ENCODE peak calls at places on chromosomes 13 and 19, in six cellular contexts. J, O, W, F, K and E are unnamed samples.

GRCh38 chr19:33432408-33433170 is 59.1 kb downstream of the CEBPG start:
- DNase-seq in J (no peak), O (no peak), W (no peak), F (no peak), K (no peak), E (no peak)

GRCh38 chr19:14459703-14460102 is 15.5 kb downstream of the PTGER1 start:
- DNase-seq in J (no peak), O (no peak), W (no peak), F (no peak), K (no peak), E (no peak)

GRCh38 chr19:4985551-4985991 is 16.7 kb downstream of the KDM4B start:
- DNase-seq in J (no peak), O (no peak), W (no peak), F (no peak), K (no peak), E (no peak)

GRCh38 chr13:43072394-43072793 is 49.0 kb downstream of the DNAJC15 start:
- DNase-seq in J (peak), O (peak), W (no peak), F (no peak), K (peak), E (no peak)

GRCh38 chr13:87954116-87954515 is 282.9 kb downstream of the SLITRK5 start:
- DNase-seq in J (peak), O (no peak), W (no peak), F (no peak), K (no peak), E (no peak)

GRCh38 chr13:25171517-25172302 is at the start of gene AMER2:
- DNase-seq in J (peak), O (peak), W (no peak), F (peak), K (peak), E (no peak)

GRCh38 chr19:44308011-44308410 is 3.2 kb upstream of the ZNF235 start:
- DNase-seq in J (peak), O (no peak), W (no peak), F (no peak), K (peak), E (no peak)

GRCh38 chr13:39269411-39269810 is 231.2 kb downstream of the NHLRC3 start:
- DNase-seq in J (no peak), O (no peak), W (no peak), F (peak), K (no peak), E (no peak)

GRCh38 chr13:19818223-19818842 is 35.6 kb upstream of the PSPC1 start:
- DNase-seq in J (peak), O (peak), W (peak), F (peak), K (no peak), E (no peak)

GRCh38 chr13:31807090-31807541 is 67.8 kb downstream of the RXFP2 start:
- DNase-seq in J (peak), O (no peak), W (peak), F (peak), K (peak), E (no peak)

GRCh38 chr13:108267338-108267737 is 2.2 kb upstream of the TNFSF13B start:
- DNase-seq in J (no peak), O (no peak), W (no peak), F (no peak), K (no peak), E (no peak)

GRCh38 chr19:18023596-18024212 is 15.7 kb downstream of the ARRDC2 start:
- DNase-seq in J (peak), O (peak), W (peak), F (peak), K (peak), E (no peak)
- H3K4me3 ChIP-seq in J (no peak), O (no peak), W (no peak), F (no peak), K (no peak), E (no peak)

GRCh38 chr19:918152-918437 is 962 bp downstream of the KISS1R start:
- DNase-seq in J (no peak), O (no peak), W (no peak), F (no peak), K (no peak), E (no peak)
- H3K4me3 ChIP-seq in J (no peak), O (no peak), W (no peak), F (no peak), K (no peak), E (peak)

DNA sequence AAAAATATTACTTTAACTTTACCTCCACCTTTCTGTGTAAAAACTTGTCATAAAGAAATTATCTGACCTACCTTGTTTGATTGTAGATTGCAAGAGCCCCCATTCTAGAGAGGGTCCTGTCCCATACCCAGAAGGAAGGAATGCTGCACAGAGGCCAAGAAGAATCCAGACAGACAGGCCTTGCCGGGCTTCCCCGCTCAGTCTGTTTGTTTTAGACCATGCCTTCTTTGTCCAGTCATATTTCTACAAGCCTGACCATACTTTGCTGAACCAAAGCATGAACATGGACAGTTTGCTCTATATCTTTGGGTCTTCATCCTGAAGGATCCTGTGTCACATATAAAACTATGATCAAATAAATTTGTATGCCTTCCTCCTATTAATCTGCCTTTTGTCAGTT is 95.8 kb upstream of the MYCBP2 start:
- DNase-seq in J (no peak), O (no peak), W (no peak), F (no peak), K (no peak), E (no peak)
- H3K4me3 ChIP-seq in J (no peak), O (no peak), W (no peak), F (no peak), K (no peak), E (no peak)

GRCh38 chr13:40589285-40590109 is 76.9 kb downstream of the FOXO1 start:
- DNase-seq in J (peak), O (no peak), W (no peak), F (peak), K (peak), E (no peak)

GRCh38 chr13:40592035-40592434 is 74.4 kb downstream of the FOXO1 start:
- DNase-seq in J (no peak), O (no peak), W (no peak), F (no peak), K (no peak), E (no peak)

GRCh38 chr13:40591091-40591490 is 75.3 kb downstream of the FOXO1 start:
- DNase-seq in J (no peak), O (no peak), W (no peak), F (no peak), K (no peak), E (no peak)

GRCh38 chr13:40588101-40588500 is 78.3 kb downstream of the FOXO1 start:
- DNase-seq in J (no peak), O (no peak), W (no peak), F (no peak), K (no peak), E (no peak)

DNA sequence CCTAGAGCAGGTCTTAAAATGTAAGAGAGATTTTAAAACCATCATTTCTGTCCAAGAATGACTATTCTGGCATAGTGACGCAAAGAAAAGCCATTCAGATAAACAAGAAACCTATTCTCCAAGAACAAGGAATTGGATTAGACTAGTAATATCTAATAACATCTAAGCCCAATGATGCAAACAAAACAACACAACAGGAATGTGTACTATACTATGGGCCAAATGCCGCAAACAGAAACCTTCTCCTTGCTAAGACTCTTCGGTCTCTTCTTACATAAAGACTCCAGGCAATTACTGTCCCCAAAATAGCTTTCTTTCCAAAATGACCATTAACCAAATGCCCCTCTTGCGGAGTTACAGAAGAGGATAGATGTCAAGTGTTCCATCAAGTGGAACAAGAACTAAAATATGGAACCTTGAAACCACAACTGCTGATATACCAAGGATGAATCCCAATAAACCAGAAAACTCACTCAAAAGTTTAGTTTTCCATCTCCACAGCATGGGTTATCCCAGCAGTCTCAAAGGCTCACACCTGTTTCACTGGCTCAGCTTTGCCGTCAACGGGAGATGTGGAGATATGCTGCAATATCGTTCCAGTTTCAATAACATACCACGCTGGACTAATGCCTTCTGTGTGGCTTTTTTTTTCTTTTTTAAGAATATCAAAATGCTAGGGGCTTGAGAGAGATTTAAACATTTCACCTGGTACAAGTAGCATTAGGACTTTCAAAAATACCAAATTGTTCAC is 76.2 kb downstream of the FOXO1 start:
- DNase-seq in J (peak), O (no peak), W (no peak), F (no peak), K (no peak), E (no peak)
- H3K4me3 ChIP-seq in J (no peak), O (no peak), W (peak), F (no peak), K (no peak), E (no peak)

DNA sequence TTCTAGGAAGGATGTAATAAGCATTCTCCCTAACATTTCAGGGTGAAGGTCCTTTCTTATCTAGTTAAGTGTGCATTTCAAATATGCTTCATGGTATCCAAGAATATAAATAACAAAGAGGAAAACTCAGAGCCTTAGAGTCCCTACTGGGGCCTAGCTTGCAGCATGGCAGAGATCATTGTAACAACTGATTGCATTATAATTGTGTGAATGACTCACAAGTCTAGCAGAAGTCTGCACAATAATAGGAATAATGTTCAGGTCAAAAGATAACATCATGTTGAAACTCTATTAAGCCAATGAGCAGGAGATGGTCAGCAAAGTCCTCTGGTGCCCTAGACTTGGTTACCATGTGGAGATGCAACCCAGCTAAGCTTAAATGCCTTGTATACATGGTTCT is 3.4 kb downstream of the POSTN start:
- DNase-seq in J (peak), O (no peak), W (no peak), F (peak), K (peak), E (no peak)
- H3K4me3 ChIP-seq in J (peak), O (no peak), W (no peak), F (no peak), K (no peak), E (no peak)

DNA sequence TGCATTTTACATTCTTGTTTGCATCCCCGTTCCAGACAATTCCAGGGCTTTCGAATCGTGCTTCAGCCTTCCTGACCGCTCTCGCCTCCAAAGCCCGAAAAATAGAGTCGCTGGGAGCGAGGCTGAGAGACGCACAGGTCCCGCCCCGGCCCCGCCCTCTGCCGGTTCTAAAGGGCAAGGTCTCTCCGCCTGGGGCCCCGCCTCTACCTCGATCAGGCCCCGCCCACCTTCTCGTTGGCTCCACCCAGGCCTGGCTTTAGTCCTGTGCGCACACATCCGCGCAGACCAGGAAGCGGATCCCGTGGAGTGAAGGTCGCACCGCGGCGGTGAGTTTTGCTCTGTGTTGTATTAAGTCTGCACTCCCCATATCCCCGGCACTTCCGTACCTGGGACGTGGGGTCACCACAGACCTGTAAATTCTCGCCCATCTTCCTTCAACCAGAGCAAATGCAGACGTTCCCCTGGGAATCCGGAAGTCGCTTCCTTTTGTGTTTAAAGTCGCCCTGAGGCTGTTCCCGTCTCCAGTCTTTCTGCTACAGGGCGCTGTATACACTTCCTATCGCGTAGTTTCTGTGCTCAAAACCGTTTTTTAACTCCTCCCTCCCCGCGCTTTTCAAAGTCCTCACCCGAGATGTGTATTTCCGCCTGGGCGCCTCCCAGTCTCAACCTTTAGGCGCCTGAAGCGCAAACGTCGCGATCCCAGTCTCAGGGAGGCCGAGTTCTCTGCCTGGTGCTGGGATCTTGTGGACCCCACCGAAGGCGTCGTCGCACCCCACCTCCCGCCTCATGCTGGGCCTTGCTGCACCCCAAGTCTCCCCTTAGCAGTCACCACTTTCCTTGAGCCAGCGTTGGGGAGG is at the start of gene ZNF701:
- DNase-seq in J (peak), O (peak), W (peak), F (peak), K (peak), E (peak)
- H3K4me3 ChIP-seq in J (peak), O (peak), W (peak), F (peak), K (peak), E (peak)

DNA sequence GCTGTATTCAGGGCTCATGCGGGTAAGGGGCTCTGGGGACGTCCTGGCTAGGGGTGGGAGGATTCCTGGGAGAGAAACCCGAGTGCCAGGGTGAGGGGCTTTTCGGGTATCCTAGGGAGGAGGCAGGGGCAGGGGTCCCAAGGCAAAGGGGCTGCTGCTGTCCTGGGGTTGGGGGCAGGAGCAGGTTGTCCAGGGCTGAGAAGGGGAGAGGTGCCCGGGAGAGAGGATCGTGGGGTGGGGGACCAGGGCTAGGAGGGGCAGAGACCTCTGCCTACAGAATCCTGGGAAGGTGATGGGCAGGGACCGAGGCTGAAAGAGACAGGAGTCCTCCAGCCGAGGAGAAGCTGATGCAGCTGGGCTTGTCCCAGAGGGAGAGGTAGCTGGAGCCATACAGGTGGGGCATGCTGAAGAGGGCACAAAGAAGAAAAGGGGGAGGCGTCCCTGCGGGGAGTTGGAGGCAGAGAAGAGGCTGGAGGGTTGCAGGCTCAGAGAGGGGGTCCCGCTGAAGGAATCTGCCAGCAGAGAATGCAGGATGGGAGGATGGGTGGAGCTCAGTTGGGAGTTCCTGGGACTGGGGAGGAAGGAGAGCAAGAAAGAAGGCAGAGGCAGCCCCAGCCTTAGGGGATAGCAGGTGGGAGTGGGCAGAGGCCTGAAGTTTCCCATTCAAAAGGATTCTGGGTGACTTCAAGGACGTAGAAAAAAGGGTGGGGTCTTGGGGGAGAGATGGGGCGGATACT is 569 bp downstream of the CYP2S1 start:
- DNase-seq in J (no peak), O (no peak), W (no peak), F (no peak), K (no peak), E (no peak)
- H3K4me3 ChIP-seq in J (peak), O (no peak), W (no peak), F (peak), K (peak), E (peak)

GRCh38 chr13:106690779-106691178 is 122.8 kb upstream of the ARGLU1 start:
- DNase-seq in J (peak), O (peak), W (no peak), F (no peak), K (no peak), E (no peak)

GRCh38 chr13:106689906-106690305 is 122.0 kb upstream of the ARGLU1 start:
- DNase-seq in J (no peak), O (no peak), W (no peak), F (no peak), K (no peak), E (no peak)

GRCh38 chr13:106688940-106689339 is 121.0 kb upstream of the ARGLU1 start:
- DNase-seq in J (no peak), O (no peak), W (no peak), F (no peak), K (no peak), E (no peak)

GRCh38 chr13:106691861-106692260 is 123.9 kb upstream of the ARGLU1 start:
- DNase-seq in J (no peak), O (no peak), W (no peak), F (no peak), K (no peak), E (no peak)

GRCh38 chr13:106691251-106691650 is 123.3 kb upstream of the ARGLU1 start:
- DNase-seq in J (no peak), O (no peak), W (no peak), F (no peak), K (no peak), E (no peak)
- H3K4me3 ChIP-seq in J (no peak), O (no peak), W (no peak), F (no peak), K (no peak), E (no peak)

GRCh38 chr19:41308450-41309224 is 1.3 kb upstream of the CCDC97 start:
- DNase-seq in J (peak), O (peak), W (peak), F (peak), K (peak), E (peak)
- H3K4me3 ChIP-seq in J (peak), O (no peak), W (peak), F (peak), K (peak), E (peak)